ENCODE peak calls at places on chromosomes 6 and 20, in five cellular contexts. Z, B, D, Q and E are unnamed samples.

GRCh38 chr20:60210779-60211617 is 252.8 kb downstream of the CDH26 start:
- DNase-seq in Z (peak), D (no peak), B (peak), Q (peak), E (peak)

GRCh38 chr6:72968704-72969103 is 256.6 kb downstream of the KHDC1L start:
- DNase-seq in D (no peak), Q (peak), Z (no peak), B (peak), E (no peak)

GRCh38 chr6:162681447-162681846 is 46.1 kb downstream of the PRKN start:
- DNase-seq in B (no peak), Z (no peak), Q (no peak), D (no peak), E (no peak)

GRCh38 chr20:1467082-1467354 is 369 bp upstream of the NSFL1C start:
- DNase-seq in Q (no peak), B (no peak), Z (no peak), D (no peak), E (no peak)

GRCh38 chr6:14144678-14145113 is 27.1 kb downstream of the CD83 start:
- DNase-seq in B (peak), Q (peak), Z (peak), D (no peak), E (peak)

GRCh38 chr6:116971959-116972358 is 94.9 kb downstream of the RFX6 start:
- DNase-seq in Z (no peak), Q (peak), B (peak), D (no peak), E (no peak)

GRCh38 chr20:3071610-3072529 is at the start of gene OXT:
- DNase-seq in Q (no peak), B (no peak), Z (no peak), D (no peak), E (no peak)

GRCh38 chr20:50199703-50200102 is 9.1 kb downstream of the CEBPB start:
- DNase-seq in D (no peak), Z (no peak), B (no peak), Q (no peak), E (no peak)

GRCh38 chr20:57404419-57405072 is 13.3 kb downstream of the RBM38 start:
- DNase-seq in B (no peak), D (no peak), Z (no peak), Q (no peak), E (no peak)

GRCh38 chr6:139757766-139758655 is 383.6 kb upstream of the CITED2 start:
- DNase-seq in D (no peak), Q (peak), Z (no peak), B (no peak), E (no peak)

GRCh38 chr20:23122321-23122720 is 36.2 kb upstream of the CD93 start:
- DNase-seq in Q (no peak), Z (no peak), B (no peak), D (no peak), E (no peak)